ENCODE peak calls at places on chromosomes 16 and 17, in four cellular contexts. Q, B, J and W are unnamed samples.
A peak's percentile ranks its signal among the peaks of the same experiment; 100 is the strongest.

GRCh38 chr17:75959046-75959838 is 18.4 kb upstream of the FBF1 start:
- DNase-seq in Q (no peak), B (no peak), J (no peak), W (no peak)

GRCh38 chr17:63035271-63035670 is 69.2 kb downstream of the TANC2 start:
- DNase-seq in Q (peak; percentile 90), B (no peak), J (peak; percentile 85), W (no peak)

GRCh38 chr16:11268921-11269375 is at the start of gene TNP2:
- DNase-seq in Q (no peak), B (no peak), J (no peak), W (no peak)

GRCh38 chr17:7720125-7720524 is 2.6 kb downstream of the DNAH2 start:
- DNase-seq in Q (no peak), B (no peak), J (no peak), W (no peak)

GRCh38 chr17:58956997-58957724 is 149.5 kb downstream of the TRIM37 start:
- DNase-seq in Q (peak; percentile 67), B (no peak), J (peak; percentile 75), W (no peak)

GRCh38 chr16:12097523-12098428 is 121.2 kb downstream of the SNX29 start:
- DNase-seq in Q (peak; percentile 84), B (no peak), J (peak; percentile 83), W (no peak)

GRCh38 chr17:3770471-3770870 is 30.5 kb downstream of the ITGAE start:
- DNase-seq in Q (no peak), B (no peak), J (no peak), W (no peak)

GRCh38 chr16:23008041-23008440 is 141.2 kb downstream of the USP31 start:
- DNase-seq in Q (no peak), B (no peak), J (no peak), W (no peak)

GRCh38 chr17:37490022-37490587 is 414 bp downstream of the DUSP14 start:
- DNase-seq in Q (peak; percentile 45), B (peak; percentile 36), J (peak; percentile 54), W (peak; percentile 80)

GRCh38 chr16:50677351-50677750 is 3.8 kb downstream of the SNX20 start:
- DNase-seq in Q (no peak), B (no peak), J (no peak), W (no peak)

GRCh38 chr17:12987120-12987519 is 30.7 kb downstream of the ELAC2 start:
- DNase-seq in Q (no peak), B (no peak), J (no peak), W (no peak)

GRCh38 chr17:68457168-68457538 is at the start of gene WIPI1:
- DNase-seq in Q (no peak), B (peak; percentile 26), J (no peak), W (no peak)

GRCh38 chr16:66247516-66248089 is 118.9 kb upstream of the CDH5 start:
- DNase-seq in Q (peak; percentile 71), B (peak; percentile 29), J (peak; percentile 70), W (no peak)

GRCh38 chr16:64416232-64417010 is 705.4 kb downstream of the CDH11 start:
- DNase-seq in Q (peak; percentile 43), B (no peak), J (peak; percentile 52), W (no peak)

GRCh38 chr16:87392823-87393679 is 915 bp downstream of the MAP1LC3B start:
- DNase-seq in Q (peak; percentile 47), B (no peak), J (peak; percentile 51), W (peak; percentile 29)
- TF ChIP-seq CTCF in Q (peak; percentile 49), B (peak; percentile 37), J (peak; percentile 41), W (no peak)

DNA sequence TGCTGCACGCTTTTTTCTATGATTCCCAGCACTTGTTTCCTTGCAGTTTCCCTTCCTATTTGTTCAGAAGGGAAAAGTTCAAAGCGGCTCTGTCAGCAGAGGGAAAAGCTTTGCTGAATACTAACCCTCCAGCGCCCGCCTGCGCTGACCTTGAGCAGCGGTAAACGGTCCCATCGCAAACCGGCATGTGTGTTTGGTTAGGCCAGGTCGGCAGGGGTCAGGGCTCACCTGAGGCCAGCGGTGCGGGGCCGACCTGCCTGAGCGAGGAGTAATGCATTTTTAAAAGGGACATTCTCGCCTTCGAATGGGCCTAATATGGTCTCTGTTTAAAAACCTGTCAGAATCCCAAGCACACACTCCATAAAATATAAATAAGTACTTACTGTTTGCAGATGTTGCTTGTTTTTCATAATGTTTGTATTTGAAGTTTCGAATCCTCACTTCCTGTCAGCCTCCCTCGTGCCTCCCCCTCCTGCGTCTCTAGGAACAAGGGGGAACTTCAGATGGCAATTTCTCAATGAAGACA is 110.1 kb downstream of the IRX3 start:
- DNase-seq in Q (no peak), B (no peak), J (peak; percentile 18), W (no peak)
- TF ChIP-seq CTCF in Q (no peak), B (no peak), J (no peak), W (no peak)

GRCh38 chr17:78655251-78655940 is 78.2 kb upstream of the DNAH17 start:
- DNase-seq in Q (no peak), B (no peak), J (no peak), W (no peak)
- TF ChIP-seq CTCF in Q (no peak), B (no peak), J (no peak), W (no peak)

GRCh38 chr17:16215273-16215964 is at the start of gene NCOR1:
- DNase-seq in Q (peak; percentile 93), B (peak; percentile 82), J (peak; percentile 93), W (peak; percentile 86)
- TF ChIP-seq CTCF in Q (peak; percentile 43), B (peak; percentile 62), J (peak; percentile 24), W (peak; percentile 44)

GRCh38 chr16:4339909-4340308 is 11.2 kb downstream of the PAM16 start:
- DNase-seq in Q (peak; percentile 52), B (no peak), J (peak; percentile 75), W (no peak)
- TF ChIP-seq CTCF in Q (peak; percentile 31), B (no peak), J (peak; percentile 37), W (no peak)

GRCh38 chr16:321532-321931 is 31.0 kb downstream of the AXIN1 start:
- DNase-seq in Q (no peak), B (no peak), J (no peak), W (no peak)

GRCh38 chr16:320206-320605 is 32.3 kb downstream of the AXIN1 start:
- DNase-seq in Q (no peak), B (no peak), J (no peak), W (no peak)

GRCh38 chr16:317583-317982 is 34.6 kb downstream of the PDIA2 start:
- DNase-seq in Q (no peak), B (no peak), J (no peak), W (no peak)

GRCh38 chr16:316741-317464 is 33.9 kb downstream of the PDIA2 start:
- DNase-seq in Q (no peak), B (no peak), J (no peak), W (no peak)

DNA sequence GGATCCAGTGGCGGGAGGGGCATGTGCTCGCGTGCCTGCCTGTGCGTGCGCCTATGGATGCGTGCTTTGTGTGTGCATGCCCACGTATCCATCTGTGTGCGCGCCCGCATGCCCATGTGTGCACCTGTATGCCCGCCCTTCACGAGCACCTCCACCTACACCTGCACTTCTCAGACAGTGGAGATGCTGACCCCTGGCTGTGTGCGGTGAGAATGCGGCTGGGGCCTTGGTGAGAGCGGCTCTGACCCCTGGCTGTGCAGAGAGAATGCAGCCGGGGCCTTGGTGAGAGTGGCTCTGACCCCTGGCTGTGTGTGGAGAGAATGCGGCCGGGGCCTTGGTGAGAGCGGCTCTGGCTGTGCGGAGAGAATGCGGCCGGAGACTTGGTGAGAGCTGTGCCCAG is 33.9 kb downstream of the AXIN1 start:
- DNase-seq in Q (no peak), B (no peak), J (no peak), W (peak; percentile 15)
- TF ChIP-seq CTCF in Q (no peak), B (no peak), J (no peak), W (peak; percentile 46)

GRCh38 chr16:77437859-77438258 is 3.0 kb upstream of the ADAMTS18 start:
- DNase-seq in Q (no peak), B (no peak), J (peak; percentile 52), W (no peak)
- TF ChIP-seq CTCF in Q (no peak), B (no peak), J (peak; percentile 30), W (peak; percentile 42)

GRCh38 chr16:6892961-6893360 is 439.7 kb upstream of the RBFOX1 start:
- DNase-seq in Q (no peak), B (no peak), J (no peak), W (no peak)
- TF ChIP-seq CTCF in Q (no peak), B (no peak), J (no peak), W (no peak)

DNA sequence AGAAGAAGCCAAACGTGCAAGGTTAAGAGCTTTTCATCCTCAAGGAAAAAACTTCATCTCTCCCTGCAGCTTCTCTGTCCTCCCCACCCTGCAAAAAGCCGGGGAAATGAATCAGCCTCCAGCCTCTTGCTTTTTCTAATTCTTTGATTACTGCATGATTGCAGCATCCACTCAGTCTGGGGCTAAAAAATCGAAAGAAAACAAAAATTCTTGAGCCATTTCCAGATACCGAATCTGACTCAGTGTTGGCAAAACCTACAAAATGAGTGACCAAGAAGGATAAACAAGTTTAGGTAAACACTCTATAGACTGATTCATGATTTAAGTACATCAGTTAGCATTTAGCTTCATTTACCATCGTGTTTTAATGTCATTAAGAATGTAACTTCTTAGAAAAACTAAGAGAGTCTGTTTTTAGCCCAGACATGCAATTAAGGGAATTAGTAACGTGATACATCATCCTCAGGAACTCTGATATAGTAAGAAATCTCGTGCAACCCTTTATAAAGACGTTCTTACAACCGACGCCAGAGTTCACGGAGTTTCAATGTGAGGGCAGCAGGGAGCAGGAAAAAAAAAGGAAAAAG is 287.3 kb upstream of the FOXF1 start:
- DNase-seq in Q (peak; percentile 98), B (no peak), J (peak; percentile 99), W (no peak)
- TF ChIP-seq CTCF in Q (no peak), B (no peak), J (no peak), W (no peak)

GRCh38 chr17:524570-524969 is 172.0 kb upstream of the RPH3AL start:
- DNase-seq in Q (no peak), B (no peak), J (no peak), W (no peak)
- TF ChIP-seq CTCF in Q (no peak), B (no peak), J (no peak), W (no peak)